ENCODE peak calls at places on chromosomes 12 and 14, in five cellular contexts. V is left lung; N is activated CD8-positive, alpha-beta T cell treated with anti-CD3 and anti-CD28 coated beads, Interleukin-2, amount 10 ng/mL, durations not matched to agents 7 days and 5 days; U is T-cell; D is psoas muscle. Z is an unnamed sample.

GRCh38 chr12:124570810-124571209 is 3.4 kb upstream of the NCOR2 start:
- ATAC-seq in D (no peak), U (no peak), V (no peak), N (no peak), Z (no peak)

GRCh38 chr14:21891921-21892320 is 218.3 kb upstream of the OR4E1 start:
- ATAC-seq in D (no peak), U (no peak), N (no peak), V (no peak), Z (no peak)

GRCh38 chr14:27056586-27056985 is 458.8 kb upstream of the NOVA1 start:
- ATAC-seq in N (no peak), V (no peak), D (no peak), U (no peak), Z (no peak)

GRCh38 chr12:21336656-21337055 is 1.9 kb upstream of the SLCO1A2 start:
- ATAC-seq in U (no peak), N (no peak), V (peak), D (no peak), Z (no peak)

GRCh38 chr12:6205761-6206160 is 5.6 kb downstream of the CD9 start:
- ATAC-seq in U (no peak), N (no peak), D (no peak), V (no peak), Z (no peak)

GRCh38 chr12:24814379-24815086 is 134.4 kb downstream of the BCAT1 start:
- ATAC-seq in N (peak), D (no peak), U (no peak), V (peak), Z (no peak)

GRCh38 chr14:79483989-79484388 is 727.3 kb downstream of the DIO2 start:
- ATAC-seq in N (no peak), U (no peak), V (no peak), D (no peak), Z (no peak)

GRCh38 chr12:56590237-56590830 is 39.8 kb downstream of the BAZ2A start:
- ATAC-seq in V (no peak), U (peak), N (peak), D (peak), Z (peak)

GRCh38 chr12:121718653-121719239 is 6.2 kb downstream of the TMEM120B start:
- ATAC-seq in V (no peak), D (peak), N (no peak), U (no peak), Z (peak)

GRCh38 chr12:19778822-19779221 is 339.5 kb downstream of the AEBP2 start:
- ATAC-seq in U (no peak), V (no peak), N (no peak), D (no peak), Z (no peak)

GRCh38 chr12:92144631-92145480 is 790 bp downstream of the BTG1 start:
- ATAC-seq in D (peak), V (peak), N (peak), U (peak), Z (peak)

GRCh38 chr12:116537149-116537904 is 21.9 kb upstream of the MAP1LC3B2 start:
- ATAC-seq in D (no peak), N (no peak), U (no peak), V (no peak), Z (no peak)

GRCh38 chr14:62796431-62796830 is 248.8 kb downstream of the KCNH5 start:
- ATAC-seq in U (no peak), N (no peak), D (no peak), V (no peak), Z (no peak)

GRCh38 chr14:30854492-30854891 is 19.9 kb upstream of the COCH start:
- ATAC-seq in N (no peak), D (no peak), U (no peak), V (no peak), Z (no peak)

GRCh38 chr12:126069549-126070165 is 1004.4 kb downstream of the AACS start:
- ATAC-seq in N (no peak), D (no peak), U (no peak), V (peak), Z (peak)

GRCh38 chr12:13784504-13784903 is 196.9 kb downstream of the GRIN2B start:
- ATAC-seq in N (no peak), D (no peak), U (no peak), V (no peak), Z (no peak)

GRCh38 chr12:64025174-64025958 is 180.9 kb downstream of the SRGAP1 start:
- ATAC-seq in N (no peak), D (no peak), U (no peak), V (no peak), Z (no peak)

GRCh38 chr12:115103884-115104883 is 420.2 kb upstream of the TBX3 start:
- ATAC-seq in D (no peak), V (no peak), N (no peak), U (no peak), Z (no peak)

GRCh38 chr12:71694099-71694820 is 8.4 kb downstream of the TMEM19 start:
- ATAC-seq in N (no peak), V (no peak), U (no peak), D (peak), Z (peak)

GRCh38 chr14:21267886-21268611 is 1.2 kb downstream of the HNRNPC start:
- ATAC-seq in D (no peak), N (no peak), U (no peak), V (no peak), Z (no peak)

GRCh38 chr14:32683679-32684078 is 255.0 kb upstream of the NPAS3 start:
- ATAC-seq in D (no peak), U (no peak), N (no peak), V (no peak), Z (no peak)

GRCh38 chr14:80977103-80977728 is 21.8 kb downstream of the TSHR start:
- ATAC-seq in D (no peak), U (no peak), N (no peak), V (no peak), Z (no peak)

GRCh38 chr14:90850487-90850886 is 34.3 kb upstream of the TTC7B start:
- ATAC-seq in V (peak), U (no peak), N (no peak), D (peak), Z (no peak)

GRCh38 chr12:49537709-49538601 is 875 bp upstream of the KCNH3 start:
- ATAC-seq in U (peak), D (peak), N (peak), V (peak), Z (peak)

GRCh38 chr12:50784501-50784900 is 20.6 kb downstream of the ATF1 start:
- ATAC-seq in D (no peak), U (no peak), V (no peak), N (no peak), Z (no peak)

GRCh38 chr12:132475304-132476037 is 14.5 kb upstream of the FBRSL1 start:
- ATAC-seq in V (no peak), D (no peak), U (peak), N (peak), Z (peak)

GRCh38 chr12:51390457-51391046 is 654 bp downstream of the GALNT6 start:
- ATAC-seq in U (no peak), V (peak), D (no peak), N (no peak), Z (no peak)

GRCh38 chr14:74085828-74086227 is 1.1 kb downstream of the LIN52 start:
- ATAC-seq in D (no peak), U (no peak), V (no peak), N (no peak), Z (no peak)

GRCh38 chr14:91945776-91946305 is 1.7 kb downstream of the FBLN5 start:
- ATAC-seq in V (peak), N (no peak), D (no peak), U (no peak), Z (no peak)

GRCh38 chr14:93936245-93936644 is 9.1 kb downstream of the FAM181A start:
- ATAC-seq in U (no peak), D (no peak), V (peak), N (no peak), Z (peak)

GRCh38 chr12:104668274-104668718 is 211.5 kb downstream of the CHST11 start:
- ATAC-seq in U (no peak), N (no peak), D (no peak), V (no peak), Z (no peak)

GRCh38 chr14:91458612-91459011 is 41.0 kb upstream of the CCDC88C start:
- ATAC-seq in N (no peak), V (no peak), D (no peak), U (no peak), Z (no peak)

Z was measured in esophagus mucosa.